ENCODE peak calls at places on chromosomes 12 and 14, in seven cellular contexts. One of them, this sample, is unnamed.

GRCh38 chr12:1916396-1917171 is 1.9 kb downstream of the CACNA2D4 start:
- DNase-seq in CD8-positive, alpha-beta T cell: no peak
- DNase-seq in colonic mucosa: peak; percentile 21
- DNase-seq in transverse colon: no peak
- DNase-seq in body of pancreas: no peak
- DNase-seq in fibroblast of lung: no peak
- DNase-seq in keratinocyte: no peak
- DNase-seq in this sample: no peak

GRCh38 chr14:92914087-92914656 is 8.8 kb upstream of the CHGA start:
- DNase-seq in body of pancreas: no peak
- DNase-seq in fibroblast of lung: peak; percentile 10
- DNase-seq in transverse colon: no peak
- DNase-seq in colonic mucosa: peak; percentile 37
- DNase-seq in CD8-positive, alpha-beta T cell: peak; percentile 8
- DNase-seq in keratinocyte: no peak
- DNase-seq in this sample: no peak

GRCh38 chr12:57127101-57127709 is 1.1 kb upstream of the LRP1 start:
- DNase-seq in colonic mucosa: peak; percentile 94
- DNase-seq in transverse colon: peak; percentile 90
- DNase-seq in fibroblast of lung: no peak
- DNase-seq in body of pancreas: peak; percentile 88
- DNase-seq in CD8-positive, alpha-beta T cell: peak; percentile 23
- DNase-seq in keratinocyte: no peak
- DNase-seq in this sample: peak; percentile 41

GRCh38 chr14:77615231-77616132 is 955 bp downstream of the SPTLC2 start:
- DNase-seq in body of pancreas: peak; percentile 7
- DNase-seq in keratinocyte: no peak
- DNase-seq in fibroblast of lung: peak; percentile 49
- DNase-seq in colonic mucosa: peak; percentile 36
- DNase-seq in transverse colon: peak; percentile 26
- DNase-seq in CD8-positive, alpha-beta T cell: no peak
- DNase-seq in this sample: peak; percentile 16

GRCh38 chr12:109744991-109745942 is 31.6 kb downstream of the FAM222A start:
- DNase-seq in fibroblast of lung: no peak
- DNase-seq in CD8-positive, alpha-beta T cell: no peak
- DNase-seq in keratinocyte: no peak
- DNase-seq in body of pancreas: peak; percentile 64
- DNase-seq in transverse colon: no peak
- DNase-seq in colonic mucosa: no peak
- DNase-seq in this sample: no peak

GRCh38 chr12:68638171-68638570 is 27.5 kb downstream of the RAP1B start:
- DNase-seq in body of pancreas: no peak
- DNase-seq in transverse colon: no peak
- DNase-seq in CD8-positive, alpha-beta T cell: no peak
- DNase-seq in fibroblast of lung: no peak
- DNase-seq in colonic mucosa: no peak
- DNase-seq in keratinocyte: no peak
- DNase-seq in this sample: no peak

GRCh38 chr12:49049566-49050224 is 10.9 kb downstream of the KMT2D start:
- DNase-seq in CD8-positive, alpha-beta T cell: no peak
- DNase-seq in colonic mucosa: no peak
- DNase-seq in fibroblast of lung: peak; percentile 79
- DNase-seq in body of pancreas: no peak
- DNase-seq in keratinocyte: no peak
- DNase-seq in transverse colon: no peak
- DNase-seq in this sample: no peak

GRCh38 chr12:114166360-114166759 is 200.2 kb upstream of the RBM19 start:
- DNase-seq in colonic mucosa: no peak
- DNase-seq in fibroblast of lung: peak; percentile 10
- DNase-seq in CD8-positive, alpha-beta T cell: no peak
- DNase-seq in body of pancreas: peak; percentile 25
- DNase-seq in transverse colon: no peak
- DNase-seq in keratinocyte: no peak
- DNase-seq in this sample: no peak

GRCh38 chr12:116525418-116526001 is 33.7 kb upstream of the MAP1LC3B2 start:
- DNase-seq in fibroblast of lung: peak; percentile 96
- DNase-seq in CD8-positive, alpha-beta T cell: no peak
- DNase-seq in keratinocyte: peak; percentile 64
- DNase-seq in transverse colon: peak; percentile 45
- DNase-seq in body of pancreas: peak; percentile 89
- DNase-seq in colonic mucosa: peak; percentile 47
- DNase-seq in this sample: no peak

GRCh38 chr12:15688202-15688736 is 100.9 kb downstream of the EPS8 start:
- DNase-seq in transverse colon: peak; percentile 61
- DNase-seq in keratinocyte: no peak
- DNase-seq in body of pancreas: peak; percentile 81
- DNase-seq in fibroblast of lung: no peak
- DNase-seq in CD8-positive, alpha-beta T cell: no peak
- DNase-seq in colonic mucosa: peak; percentile 65
- DNase-seq in this sample: no peak

GRCh38 chr12:50258167-50258551 is 25.2 kb downstream of the LIMA1 start:
- DNase-seq in body of pancreas: peak; percentile 33
- DNase-seq in colonic mucosa: peak; percentile 56
- DNase-seq in CD8-positive, alpha-beta T cell: no peak
- DNase-seq in fibroblast of lung: no peak
- DNase-seq in transverse colon: peak; percentile 43
- DNase-seq in keratinocyte: no peak
- DNase-seq in this sample: no peak

GRCh38 chr12:66947119-66947518 is 268.2 kb upstream of the GRIP1 start:
- DNase-seq in body of pancreas: no peak
- DNase-seq in transverse colon: no peak
- DNase-seq in fibroblast of lung: peak; percentile 48
- DNase-seq in keratinocyte: no peak
- DNase-seq in CD8-positive, alpha-beta T cell: no peak
- DNase-seq in colonic mucosa: no peak
- DNase-seq in this sample: no peak

GRCh38 chr12:48795550-48796455 is 6.9 kb upstream of the ADCY6 start:
- DNase-seq in fibroblast of lung: peak; percentile 53
- DNase-seq in colonic mucosa: peak; percentile 87
- DNase-seq in transverse colon: peak; percentile 84
- DNase-seq in CD8-positive, alpha-beta T cell: peak; percentile 34
- DNase-seq in keratinocyte: no peak
- DNase-seq in body of pancreas: peak; percentile 79
- DNase-seq in this sample: no peak

GRCh38 chr12:122985590-122986257 is 5.2 kb downstream of the ARL6IP4 start:
- DNase-seq in transverse colon: no peak
- DNase-seq in fibroblast of lung: no peak
- DNase-seq in body of pancreas: no peak
- DNase-seq in CD8-positive, alpha-beta T cell: no peak
- DNase-seq in keratinocyte: no peak
- DNase-seq in colonic mucosa: no peak
- DNase-seq in this sample: no peak

GRCh38 chr14:31059152-31059924 is 33.2 kb upstream of the STRN3 start:
- DNase-seq in body of pancreas: peak; percentile 85
- DNase-seq in colonic mucosa: peak; percentile 48
- DNase-seq in transverse colon: peak; percentile 21
- DNase-seq in fibroblast of lung: peak; percentile 94
- DNase-seq in CD8-positive, alpha-beta T cell: no peak
- DNase-seq in keratinocyte: no peak
- DNase-seq in this sample: no peak

GRCh38 chr12:31896514-31897039 is 62.6 kb upstream of the RESF1 start:
- DNase-seq in colonic mucosa: peak; percentile 63
- DNase-seq in transverse colon: peak; percentile 73
- DNase-seq in fibroblast of lung: peak; percentile 96
- DNase-seq in CD8-positive, alpha-beta T cell: peak; percentile 71
- DNase-seq in keratinocyte: no peak
- DNase-seq in body of pancreas: peak; percentile 52
- DNase-seq in this sample: peak; percentile 82

GRCh38 chr12:31887109-31887811 is 72.0 kb upstream of the RESF1 start:
- DNase-seq in keratinocyte: no peak
- DNase-seq in transverse colon: no peak
- DNase-seq in fibroblast of lung: no peak
- DNase-seq in CD8-positive, alpha-beta T cell: no peak
- DNase-seq in colonic mucosa: no peak
- DNase-seq in body of pancreas: no peak
- DNase-seq in this sample: peak; percentile 56

GRCh38 chr12:31895449-31896150 is 63.6 kb upstream of the RESF1 start:
- DNase-seq in colonic mucosa: no peak
- DNase-seq in CD8-positive, alpha-beta T cell: no peak
- DNase-seq in keratinocyte: no peak
- DNase-seq in fibroblast of lung: no peak
- DNase-seq in transverse colon: no peak
- DNase-seq in body of pancreas: no peak
- DNase-seq in this sample: peak; percentile 41

DNA sequence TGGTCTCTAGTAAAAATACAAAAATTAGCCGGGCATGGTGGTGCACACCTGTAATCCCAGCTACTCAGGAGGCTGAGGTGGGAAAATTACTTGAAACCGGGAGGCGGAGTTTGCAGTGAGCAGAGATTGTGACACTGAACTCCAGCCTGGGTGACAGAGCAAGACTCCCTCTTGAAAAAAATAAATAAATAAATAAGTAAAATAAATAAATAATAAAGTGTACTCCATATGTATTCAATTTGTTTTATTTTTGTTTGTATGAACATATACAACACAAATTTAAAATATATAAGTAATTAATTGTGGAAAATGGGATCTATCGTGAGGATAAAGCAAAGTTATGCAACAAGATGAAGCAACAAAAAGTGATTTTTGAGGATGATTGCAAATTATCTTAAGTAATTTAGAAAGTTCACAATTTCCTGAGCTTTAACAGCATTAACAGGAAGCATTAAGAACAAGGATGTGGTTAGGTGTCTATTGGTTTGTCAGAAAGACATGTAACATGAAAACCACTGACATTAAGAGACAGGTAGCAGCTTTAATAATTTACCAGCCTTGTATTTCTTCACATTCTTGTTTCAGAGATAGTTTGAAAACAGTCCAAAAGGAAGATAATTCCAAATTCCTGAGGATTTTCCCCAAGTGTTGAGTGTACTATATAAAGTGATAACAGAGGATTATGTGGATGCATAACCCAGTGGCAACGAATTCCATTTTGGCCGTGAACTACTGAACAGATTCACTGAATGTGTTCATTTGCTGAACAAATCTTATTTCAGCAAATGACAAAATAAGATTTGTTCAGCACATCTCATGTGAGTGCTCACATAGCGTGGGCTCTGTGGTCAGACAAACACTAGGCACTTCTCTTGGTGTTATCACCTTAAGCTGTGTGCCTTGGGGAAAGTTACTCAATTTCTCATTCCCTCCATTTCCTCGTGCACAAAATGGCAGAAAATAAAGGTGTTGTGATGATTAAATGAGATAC is 68.6 kb upstream of the RESF1 start:
- DNase-seq in body of pancreas: no peak
- DNase-seq in keratinocyte: no peak
- DNase-seq in colonic mucosa: no peak
- DNase-seq in transverse colon: no peak
- DNase-seq in CD8-positive, alpha-beta T cell: no peak
- DNase-seq in fibroblast of lung: peak; percentile 20
- DNase-seq in this sample: peak; percentile 52
- H3K4me3 ChIP-seq in body of pancreas: no peak overlapping the region
- H3K4me3 ChIP-seq in keratinocyte: no peak overlapping the region
- H3K4me3 ChIP-seq in colonic mucosa: no peak overlapping the region
- H3K4me3 ChIP-seq in transverse colon: no peak overlapping the region
- H3K4me3 ChIP-seq in CD8-positive, alpha-beta T cell: no peak overlapping the region
- H3K4me3 ChIP-seq in fibroblast of lung: no peak overlapping the region
- H3K4me3 ChIP-seq in this sample: no peak overlapping the region

GRCh38 chr12:93135286-93136239 is 206.5 kb upstream of the EEA1 start:
- DNase-seq in colonic mucosa: no peak
- DNase-seq in keratinocyte: no peak
- DNase-seq in fibroblast of lung: peak; percentile 20
- DNase-seq in transverse colon: no peak
- DNase-seq in body of pancreas: no peak
- DNase-seq in CD8-positive, alpha-beta T cell: no peak
- DNase-seq in this sample: peak; percentile 41
- TF ChIP-seq CTCF in colonic mucosa: no peak
- TF ChIP-seq CTCF in keratinocyte: no peak
- TF ChIP-seq CTCF in fibroblast of lung: no peak
- TF ChIP-seq CTCF in transverse colon: no peak
- TF ChIP-seq CTCF in body of pancreas: no peak
- TF ChIP-seq CTCF in CD8-positive, alpha-beta T cell: no peak
- TF ChIP-seq CTCF in this sample: no peak

DNA sequence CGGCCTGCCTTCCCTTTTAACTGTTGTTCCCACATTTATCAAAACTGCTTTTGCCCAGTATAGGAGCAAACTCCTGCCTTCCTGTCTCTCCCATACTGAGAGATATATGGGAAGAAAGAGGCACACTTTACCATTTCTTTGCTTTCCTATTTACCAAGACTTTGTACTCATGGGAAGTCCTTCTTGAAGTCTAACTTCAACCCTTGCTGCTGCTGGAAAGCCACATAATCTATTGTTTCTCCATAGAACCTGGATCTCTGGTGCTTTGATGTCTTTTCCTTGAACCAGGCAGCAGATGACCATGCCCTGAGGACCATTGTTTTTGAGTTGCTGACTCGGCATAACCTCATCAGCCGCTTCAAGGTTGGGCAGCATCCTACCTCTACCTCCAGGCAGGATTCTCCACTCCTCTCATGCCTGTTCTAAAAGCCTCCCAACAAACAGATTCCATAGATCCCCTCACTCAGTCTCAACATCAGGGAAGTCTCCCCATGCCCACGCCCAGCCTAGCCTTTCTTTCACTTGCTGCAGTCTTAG is 18.4 kb downstream of the PPP1R1A start:
- DNase-seq in keratinocyte: no peak
- DNase-seq in colonic mucosa: no peak
- DNase-seq in CD8-positive, alpha-beta T cell: no peak
- DNase-seq in fibroblast of lung: no peak
- DNase-seq in transverse colon: no peak
- DNase-seq in body of pancreas: no peak
- DNase-seq in this sample: no peak
- H3K27me3 ChIP-seq in keratinocyte: peaks cover 16% of the 10 kb centered on the region
- H3K27me3 ChIP-seq in colonic mucosa: no peaks in the 10 kb centered on the region
- H3K27me3 ChIP-seq in CD8-positive, alpha-beta T cell: no peaks in the 10 kb centered on the region
- H3K27me3 ChIP-seq in fibroblast of lung: peaks cover 8% of the 10 kb centered on the region
- H3K27me3 ChIP-seq in transverse colon: no peaks in the 10 kb centered on the region
- H3K27me3 ChIP-seq in body of pancreas: no peaks in the 10 kb centered on the region
- H3K27me3 ChIP-seq in this sample: no peaks in the 10 kb centered on the region

DNA sequence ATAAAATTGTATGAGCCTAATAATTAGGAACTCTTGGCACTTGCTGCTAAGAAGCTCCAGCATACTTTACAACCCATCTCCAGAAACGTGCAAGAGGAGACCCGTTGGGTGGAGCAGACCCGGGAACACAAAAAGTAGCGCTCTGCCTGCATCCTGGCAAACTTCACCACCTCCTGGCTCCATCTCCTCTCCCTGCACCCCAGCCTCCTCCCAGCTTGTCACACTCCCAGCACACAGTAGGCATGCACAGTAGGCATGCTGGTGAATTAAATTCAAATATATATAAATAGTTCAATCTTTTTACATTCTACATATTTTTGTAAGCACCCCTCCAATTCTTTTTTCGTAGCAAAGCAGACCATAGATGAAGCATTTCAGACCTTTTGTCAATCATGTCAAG is 1.2 kb downstream of the VSIG10 start:
- DNase-seq in fibroblast of lung: no peak
- DNase-seq in CD8-positive, alpha-beta T cell: no peak
- DNase-seq in transverse colon: no peak
- DNase-seq in keratinocyte: no peak
- DNase-seq in body of pancreas: no peak
- DNase-seq in colonic mucosa: no peak
- DNase-seq in this sample: no peak
- H3K4me3 ChIP-seq in fibroblast of lung: peak overlapping the region; percentile 68
- H3K4me3 ChIP-seq in CD8-positive, alpha-beta T cell: no peak overlapping the region
- H3K4me3 ChIP-seq in transverse colon: peak overlapping the region; percentile 66
- H3K4me3 ChIP-seq in keratinocyte: peak overlapping the region; percentile 89
- H3K4me3 ChIP-seq in body of pancreas: no peak overlapping the region
- H3K4me3 ChIP-seq in colonic mucosa: peak overlapping the region; percentile 95
- H3K4me3 ChIP-seq in this sample: no peak overlapping the region

This sample was measured in GM06990.